ENCODE peak calls at places on chromosomes 16 and 17, in nine cellular contexts. One of them, this sample, is unnamed.

GRCh38 chr16:1691956-1692355 is 13.9 kb downstream of the JPT2 start:
- DNase-seq in foreskin fibroblast: peak
- DNase-seq in GM06990: no peak
- DNase-seq in Peyer's patch: no peak
- DNase-seq in BE2C: no peak
- DNase-seq in neural crest cell: no peak
- DNase-seq in neural progenitor cell: no peak
- DNase-seq in AG04449: no peak
- DNase-seq in cardiac muscle cell: no peak
- DNase-seq in this sample: no peak

GRCh38 chr17:20202141-20202574 is 193.0 kb downstream of the SPECC1 start:
- DNase-seq in foreskin fibroblast: no peak
- DNase-seq in GM06990: no peak
- DNase-seq in Peyer's patch: no peak
- DNase-seq in BE2C: no peak
- DNase-seq in neural crest cell: no peak
- DNase-seq in neural progenitor cell: peak
- DNase-seq in AG04449: no peak
- DNase-seq in cardiac muscle cell: no peak
- DNase-seq in this sample: no peak

GRCh38 chr17:7479389-7480192 is at the start of gene ZBTB4:
- DNase-seq in foreskin fibroblast: peak
- DNase-seq in GM06990: peak
- DNase-seq in Peyer's patch: peak
- DNase-seq in BE2C: peak
- DNase-seq in neural crest cell: peak
- DNase-seq in neural progenitor cell: peak
- DNase-seq in AG04449: no peak
- DNase-seq in cardiac muscle cell: peak
- DNase-seq in this sample: peak

GRCh38 chr17:12078791-12079190 is 58.1 kb downstream of the MAP2K4 start:
- DNase-seq in foreskin fibroblast: peak
- DNase-seq in GM06990: no peak
- DNase-seq in Peyer's patch: no peak
- DNase-seq in BE2C: no peak
- DNase-seq in neural crest cell: no peak
- DNase-seq in neural progenitor cell: no peak
- DNase-seq in AG04449: peak
- DNase-seq in cardiac muscle cell: no peak
- DNase-seq in this sample: no peak

GRCh38 chr16:57192720-57193486 is 6.8 kb downstream of the RSPRY1 start:
- DNase-seq in foreskin fibroblast: peak
- DNase-seq in GM06990: no peak
- DNase-seq in Peyer's patch: no peak
- DNase-seq in BE2C: no peak
- DNase-seq in neural crest cell: no peak
- DNase-seq in neural progenitor cell: no peak
- DNase-seq in AG04449: peak
- DNase-seq in cardiac muscle cell: no peak
- DNase-seq in this sample: no peak

GRCh38 chr17:31404028-31404949 is 12.8 kb downstream of the RAB11FIP4 start:
- DNase-seq in foreskin fibroblast: no peak
- DNase-seq in GM06990: no peak
- DNase-seq in Peyer's patch: no peak
- DNase-seq in BE2C: no peak
- DNase-seq in neural crest cell: no peak
- DNase-seq in neural progenitor cell: no peak
- DNase-seq in AG04449: no peak
- DNase-seq in cardiac muscle cell: no peak
- DNase-seq in this sample: no peak

GRCh38 chr16:1786242-1787055 is 3.7 kb downstream of the NUBP2 start:
- DNase-seq in foreskin fibroblast: no peak
- DNase-seq in GM06990: peak
- DNase-seq in Peyer's patch: peak
- DNase-seq in BE2C: no peak
- DNase-seq in neural crest cell: no peak
- DNase-seq in neural progenitor cell: no peak
- DNase-seq in AG04449: no peak
- DNase-seq in cardiac muscle cell: no peak
- DNase-seq in this sample: peak

GRCh38 chr16:85327731-85328664 is 215.7 kb upstream of the CIBAR2 start:
- DNase-seq in foreskin fibroblast: peak
- DNase-seq in GM06990: no peak
- DNase-seq in Peyer's patch: no peak
- DNase-seq in BE2C: peak
- DNase-seq in neural crest cell: peak
- DNase-seq in neural progenitor cell: peak
- DNase-seq in AG04449: no peak
- DNase-seq in cardiac muscle cell: peak
- DNase-seq in this sample: no peak

GRCh38 chr17:68749742-68750562 is 148.8 kb upstream of the FAM20A start:
- DNase-seq in foreskin fibroblast: no peak
- DNase-seq in GM06990: no peak
- DNase-seq in Peyer's patch: no peak
- DNase-seq in BE2C: no peak
- DNase-seq in neural crest cell: no peak
- DNase-seq in neural progenitor cell: no peak
- DNase-seq in AG04449: no peak
- DNase-seq in cardiac muscle cell: no peak
- DNase-seq in this sample: no peak

GRCh38 chr17:14715531-14715930 is 414.6 kb downstream of the HS3ST3B1 start:
- DNase-seq in foreskin fibroblast: no peak
- DNase-seq in GM06990: no peak
- DNase-seq in Peyer's patch: no peak
- DNase-seq in BE2C: no peak
- DNase-seq in neural crest cell: no peak
- DNase-seq in neural progenitor cell: no peak
- DNase-seq in AG04449: no peak
- DNase-seq in cardiac muscle cell: no peak
- DNase-seq in this sample: no peak

GRCh38 chr17:81821603-81822311 is 11.3 kb downstream of the MCRIP1 start:
- DNase-seq in foreskin fibroblast: peak
- DNase-seq in GM06990: no peak
- DNase-seq in Peyer's patch: peak
- DNase-seq in BE2C: peak
- DNase-seq in neural crest cell: peak
- DNase-seq in neural progenitor cell: no peak
- DNase-seq in AG04449: no peak
- DNase-seq in cardiac muscle cell: peak
- DNase-seq in this sample: no peak

GRCh38 chr17:31008374-31009035 is 37.7 kb downstream of the RNF135 start:
- DNase-seq in foreskin fibroblast: peak
- DNase-seq in GM06990: peak
- DNase-seq in Peyer's patch: peak
- DNase-seq in BE2C: no peak
- DNase-seq in neural crest cell: peak
- DNase-seq in neural progenitor cell: peak
- DNase-seq in AG04449: no peak
- DNase-seq in cardiac muscle cell: peak
- DNase-seq in this sample: peak

GRCh38 chr17:77186141-77186604 is 45.4 kb downstream of the SEC14L1 start:
- DNase-seq in foreskin fibroblast: no peak
- DNase-seq in GM06990: peak
- DNase-seq in Peyer's patch: no peak
- DNase-seq in BE2C: no peak
- DNase-seq in neural crest cell: no peak
- DNase-seq in neural progenitor cell: no peak
- DNase-seq in AG04449: no peak
- DNase-seq in cardiac muscle cell: no peak
- DNase-seq in this sample: peak

GRCh38 chr16:349211-349610 is 3.3 kb downstream of the AXIN1 start:
- DNase-seq in foreskin fibroblast: no peak
- DNase-seq in GM06990: peak
- DNase-seq in Peyer's patch: no peak
- DNase-seq in BE2C: no peak
- DNase-seq in neural crest cell: no peak
- DNase-seq in neural progenitor cell: peak
- DNase-seq in AG04449: no peak
- DNase-seq in cardiac muscle cell: no peak
- DNase-seq in this sample: no peak

GRCh38 chr17:38602453-38602852 is 3.3 kb downstream of the SRCIN1 start:
- DNase-seq in foreskin fibroblast: peak
- DNase-seq in GM06990: no peak
- DNase-seq in Peyer's patch: no peak
- DNase-seq in BE2C: no peak
- DNase-seq in neural crest cell: no peak
- DNase-seq in neural progenitor cell: peak
- DNase-seq in AG04449: no peak
- DNase-seq in cardiac muscle cell: no peak
- DNase-seq in this sample: no peak

GRCh38 chr17:79678091-79678731 is 52.5 kb upstream of the ENPP7 start:
- DNase-seq in foreskin fibroblast: no peak
- DNase-seq in GM06990: no peak
- DNase-seq in Peyer's patch: no peak
- DNase-seq in BE2C: no peak
- DNase-seq in neural crest cell: no peak
- DNase-seq in neural progenitor cell: no peak
- DNase-seq in AG04449: no peak
- DNase-seq in cardiac muscle cell: no peak
- DNase-seq in this sample: no peak

GRCh38 chr16:9258423-9259051 is 167.1 kb downstream of the HAPSTR1 start:
- DNase-seq in foreskin fibroblast: peak
- DNase-seq in GM06990: peak
- DNase-seq in Peyer's patch: peak
- DNase-seq in BE2C: peak
- DNase-seq in neural crest cell: peak
- DNase-seq in neural progenitor cell: peak
- DNase-seq in AG04449: no peak
- DNase-seq in cardiac muscle cell: peak
- DNase-seq in this sample: no peak

GRCh38 chr16:87924937-87925670 is 11.2 kb downstream of the CA5A start:
- DNase-seq in foreskin fibroblast: no peak
- DNase-seq in GM06990: no peak
- DNase-seq in Peyer's patch: no peak
- DNase-seq in BE2C: peak
- DNase-seq in neural crest cell: no peak
- DNase-seq in neural progenitor cell: no peak
- DNase-seq in AG04449: no peak
- DNase-seq in cardiac muscle cell: no peak
- DNase-seq in this sample: no peak

GRCh38 chr17:19978803-19979202 is 1.2 kb upstream of the AKAP10 start:
- DNase-seq in foreskin fibroblast: no peak
- DNase-seq in GM06990: no peak
- DNase-seq in Peyer's patch: no peak
- DNase-seq in BE2C: no peak
- DNase-seq in neural crest cell: no peak
- DNase-seq in neural progenitor cell: no peak
- DNase-seq in AG04449: no peak
- DNase-seq in cardiac muscle cell: no peak
- DNase-seq in this sample: no peak

GRCh38 chr17:14389656-14390055 is 88.8 kb downstream of the HS3ST3B1 start:
- DNase-seq in foreskin fibroblast: no peak
- DNase-seq in GM06990: no peak
- DNase-seq in Peyer's patch: no peak
- DNase-seq in BE2C: no peak
- DNase-seq in neural crest cell: no peak
- DNase-seq in neural progenitor cell: no peak
- DNase-seq in AG04449: no peak
- DNase-seq in cardiac muscle cell: peak
- DNase-seq in this sample: no peak

GRCh38 chr17:83186226-83186625 is 106.8 kb downstream of the METRNL start:
- DNase-seq in foreskin fibroblast: no peak
- DNase-seq in GM06990: no peak
- DNase-seq in Peyer's patch: no peak
- DNase-seq in BE2C: no peak
- DNase-seq in neural crest cell: no peak
- DNase-seq in neural progenitor cell: peak
- DNase-seq in AG04449: no peak
- DNase-seq in cardiac muscle cell: no peak
- DNase-seq in this sample: no peak

DNA sequence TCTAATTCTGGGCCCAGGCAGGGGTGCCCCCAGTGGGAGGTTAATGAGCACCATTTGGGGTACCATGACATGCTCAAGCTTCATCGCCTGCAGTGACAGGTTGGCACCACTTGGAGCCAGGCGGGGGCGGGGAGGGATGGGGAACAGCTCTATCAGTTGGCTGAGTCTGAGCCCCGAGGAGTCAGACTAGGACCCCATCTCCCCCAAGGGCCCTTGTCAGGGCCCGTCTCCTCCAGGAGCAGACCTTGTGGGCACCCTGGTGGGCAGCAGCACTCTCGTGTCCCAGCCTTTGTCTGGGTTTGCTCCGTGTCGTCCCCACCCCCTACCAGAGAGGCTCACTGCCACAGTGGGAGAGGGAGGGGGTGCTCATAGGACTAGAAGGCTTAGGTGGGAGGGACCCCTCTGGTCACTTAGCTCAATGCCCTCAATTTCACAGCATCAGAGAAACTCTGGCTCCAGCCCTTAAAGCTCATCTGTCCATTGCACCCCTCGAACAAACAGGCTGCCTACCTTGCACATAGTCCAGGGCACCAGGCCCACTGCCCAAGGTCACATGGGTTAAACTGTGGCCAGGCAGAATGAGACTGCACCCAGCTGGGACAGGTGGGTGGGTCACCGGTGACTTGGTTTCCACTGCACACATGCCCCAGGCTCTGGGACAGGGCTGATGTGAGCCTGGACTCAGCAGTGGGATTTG is 4.1 kb downstream of the PPP1R9B start:
- DNase-seq in foreskin fibroblast: no peak
- DNase-seq in GM06990: no peak
- DNase-seq in Peyer's patch: peak
- DNase-seq in BE2C: no peak
- DNase-seq in neural crest cell: no peak
- DNase-seq in neural progenitor cell: no peak
- DNase-seq in AG04449: no peak
- DNase-seq in cardiac muscle cell: no peak
- DNase-seq in this sample: no peak
- TF ChIP-seq CTCF in foreskin fibroblast: no peak
- TF ChIP-seq CTCF in GM06990: peak
- TF ChIP-seq CTCF in Peyer's patch: peak
- TF ChIP-seq CTCF in BE2C: peak
- TF ChIP-seq CTCF in neural crest cell: no peak
- TF ChIP-seq CTCF in neural progenitor cell: peak
- TF ChIP-seq CTCF in AG04449: no peak
- TF ChIP-seq CTCF in cardiac muscle cell: no peak
- TF ChIP-seq CTCF in this sample: no peak

GRCh38 chr16:17061326-17061725 is 409.4 kb downstream of the XYLT1 start:
- DNase-seq in foreskin fibroblast: no peak
- DNase-seq in GM06990: no peak
- DNase-seq in Peyer's patch: no peak
- DNase-seq in BE2C: no peak
- DNase-seq in neural crest cell: no peak
- DNase-seq in neural progenitor cell: no peak
- DNase-seq in AG04449: no peak
- DNase-seq in cardiac muscle cell: no peak
- DNase-seq in this sample: no peak
- TF ChIP-seq CTCF in foreskin fibroblast: no peak
- TF ChIP-seq CTCF in GM06990: no peak
- TF ChIP-seq CTCF in Peyer's patch: no peak
- TF ChIP-seq CTCF in BE2C: no peak
- TF ChIP-seq CTCF in neural crest cell: no peak
- TF ChIP-seq CTCF in neural progenitor cell: no peak
- TF ChIP-seq CTCF in AG04449: no peak
- TF ChIP-seq CTCF in cardiac muscle cell: no peak
- TF ChIP-seq CTCF in this sample: no peak

GRCh38 chr17:47323382-47324223 is at the start of gene EFCAB13:
- DNase-seq in foreskin fibroblast: peak
- DNase-seq in GM06990: peak
- DNase-seq in Peyer's patch: peak
- DNase-seq in BE2C: peak
- DNase-seq in neural crest cell: peak
- DNase-seq in neural progenitor cell: peak
- DNase-seq in AG04449: no peak
- DNase-seq in cardiac muscle cell: peak
- DNase-seq in this sample: peak
- TF ChIP-seq CTCF in foreskin fibroblast: no peak
- TF ChIP-seq CTCF in GM06990: no peak
- TF ChIP-seq CTCF in Peyer's patch: no peak
- TF ChIP-seq CTCF in BE2C: peak
- TF ChIP-seq CTCF in neural crest cell: peak
- TF ChIP-seq CTCF in neural progenitor cell: peak
- TF ChIP-seq CTCF in AG04449: peak
- TF ChIP-seq CTCF in cardiac muscle cell: peak
- TF ChIP-seq CTCF in this sample: no peak

GRCh38 chr16:28826141-28826540 is 3.3 kb downstream of the ATXN2L start:
- DNase-seq in foreskin fibroblast: peak
- DNase-seq in GM06990: no peak
- DNase-seq in Peyer's patch: no peak
- DNase-seq in BE2C: no peak
- DNase-seq in neural crest cell: no peak
- DNase-seq in neural progenitor cell: no peak
- DNase-seq in AG04449: no peak
- DNase-seq in cardiac muscle cell: no peak
- DNase-seq in this sample: no peak
- TF ChIP-seq CTCF in foreskin fibroblast: no peak
- TF ChIP-seq CTCF in GM06990: no peak
- TF ChIP-seq CTCF in Peyer's patch: no peak
- TF ChIP-seq CTCF in BE2C: peak
- TF ChIP-seq CTCF in neural crest cell: no peak
- TF ChIP-seq CTCF in neural progenitor cell: no peak
- TF ChIP-seq CTCF in AG04449: no peak
- TF ChIP-seq CTCF in cardiac muscle cell: no peak
- TF ChIP-seq CTCF in this sample: no peak

This sample was measured in activated B cell treated with CpG ODN at 0.5 μM for 24 hours.